ENCODE peak calls at places on chromosomes 7 and 10, in six cellular contexts. R, I, U, T, L and X are unnamed samples.

GRCh38 chr7:99290980-99291607 is 18.5 kb downstream of the MYH16 start:
- DNase-seq in R (peak; percentile 90), T (no peak), U (peak; percentile 60), I (no peak), L (no peak), X (no peak)

GRCh38 chr10:115762029-115762428 is 511.0 kb downstream of the GFRA1 start:
- DNase-seq in T (no peak), I (no peak), L (no peak), U (no peak), R (peak; percentile 39), X (no peak)

GRCh38 chr7:35253680-35254495 is at the start of gene TBX20:
- DNase-seq in L (peak; percentile 79), U (peak; percentile 75), I (peak; percentile 79), T (peak; percentile 78), R (peak; percentile 19), X (no peak)

GRCh38 chr7:114341648-114342047 is 73.0 kb upstream of the FOXP2 start:
- DNase-seq in U (no peak), T (no peak), I (no peak), R (no peak), L (no peak), X (no peak)

GRCh38 chr10:113384181-113384580 is 168.7 kb upstream of the HABP2 start:
- DNase-seq in T (no peak), L (no peak), R (no peak), U (peak; percentile 2), I (no peak), X (no peak)

GRCh38 chr7:7490003-7490402 is 45.7 kb downstream of the COL28A1 start:
- DNase-seq in R (no peak), L (no peak), T (no peak), U (no peak), I (no peak), X (no peak)

GRCh38 chr7:100884741-100885439 is 4.6 kb downstream of the UFSP1 start:
- DNase-seq in R (no peak), T (no peak), U (no peak), I (no peak), L (no peak), X (no peak)

GRCh38 chr10:12358863-12359647 is 9.7 kb downstream of the CAMK1D start:
- DNase-seq in U (no peak), R (no peak), I (no peak), L (no peak), T (no peak), X (no peak)

GRCh38 chr7:117837841-117838240 is 35.4 kb downstream of the CTTNBP2 start:
- DNase-seq in T (peak; percentile 87), U (no peak), L (no peak), I (no peak), R (no peak), X (no peak)

GRCh38 chr7:103887853-103888602 is 101.4 kb downstream of the RELN start:
- DNase-seq in U (no peak), L (no peak), T (peak; percentile 27), R (peak; percentile 57), I (no peak), X (no peak)

GRCh38 chr10:129881641-129882040 is 82.4 kb downstream of the EBF3 start:
- DNase-seq in U (no peak), L (no peak), R (no peak), I (no peak), T (no peak), X (no peak)

GRCh38 chr10:26832960-26833359 is 27.8 kb downstream of the ABI1 start:
- DNase-seq in I (no peak), R (no peak), T (peak; percentile 55), L (no peak), U (no peak), X (peak; percentile 14)

GRCh38 chr7:149450821-149451220 is 10.0 kb downstream of the ZNF777 start:
- DNase-seq in T (no peak), I (no peak), U (no peak), L (no peak), R (no peak), X (no peak)

GRCh38 chr10:490256-490655 is 199.2 kb downstream of the DIP2C start:
- DNase-seq in R (peak; percentile 27), I (no peak), T (no peak), U (peak; percentile 57), L (no peak), X (no peak)

GRCh38 chr10:33046792-33047191 is 88.8 kb upstream of the ITGB1 start:
- DNase-seq in R (no peak), L (no peak), T (no peak), U (no peak), I (no peak), X (no peak)

GRCh38 chr7:45726883-45727282 is 146.0 kb downstream of the CCDC201 start:
- DNase-seq in I (peak; percentile 22), L (no peak), U (no peak), R (no peak), T (no peak), X (no peak)

GRCh38 chr7:73470208-73470607 is 36.6 kb downstream of the FZD9 start:
- DNase-seq in R (no peak), L (no peak), T (no peak), U (no peak), I (no peak), X (no peak)

GRCh38 chr10:33152146-33152545 is 182.3 kb downstream of the NRP1 start:
- DNase-seq in I (no peak), L (no peak), R (no peak), U (no peak), T (no peak), X (no peak)

GRCh38 chr10:79019961-79020491 is 48.7 kb upstream of the ZMIZ1 start:
- DNase-seq in R (peak; percentile 23), I (no peak), U (peak; percentile 62), L (no peak), T (peak; percentile 40), X (no peak)

GRCh38 chr10:32237644-32238345 is 109.2 kb downstream of the EPC1 start:
- DNase-seq in U (no peak), L (no peak), I (no peak), R (peak; percentile 76), T (no peak), X (no peak)

GRCh38 chr10:50325449-50326188 is 74.3 kb upstream of the ASAH2 start:
- DNase-seq in T (peak; percentile 29), R (peak; percentile 98), I (no peak), U (peak; percentile 92), L (no peak), X (no peak)

GRCh38 chr7:130887182-130888016 is 153.4 kb upstream of the KLF14 start:
- DNase-seq in I (no peak), L (peak; percentile 14), T (peak; percentile 55), U (peak; percentile 95), R (peak; percentile 89), X (no peak)

GRCh38 chr7:93315896-93316295 is 83.7 kb downstream of the VPS50 start:
- DNase-seq in L (no peak), I (no peak), U (no peak), R (no peak), T (no peak), X (no peak)

GRCh38 chr10:17375936-17376584 is 78.3 kb downstream of the ST8SIA6 start:
- DNase-seq in L (peak; percentile 87), I (peak; percentile 65), U (peak; percentile 6), R (peak; percentile 2), T (peak; percentile 40), X (no peak)

GRCh38 chr10:111370101-111370500 is 293.3 kb downstream of the ADRA2A start:
- DNase-seq in T (peak; percentile 70), L (no peak), R (no peak), I (peak; percentile 31), U (no peak), X (no peak)

GRCh38 chr7:107312418-107312817 is 143.6 kb downstream of the HBP1 start:
- DNase-seq in I (no peak), T (no peak), U (no peak), R (peak; percentile 76), L (no peak), X (no peak)

GRCh38 chr7:159012353-159013069 is 132.2 kb downstream of the VIPR2 start:
- DNase-seq in T (no peak), I (no peak), U (peak; percentile 9), R (no peak), L (no peak), X (no peak)

DNA sequence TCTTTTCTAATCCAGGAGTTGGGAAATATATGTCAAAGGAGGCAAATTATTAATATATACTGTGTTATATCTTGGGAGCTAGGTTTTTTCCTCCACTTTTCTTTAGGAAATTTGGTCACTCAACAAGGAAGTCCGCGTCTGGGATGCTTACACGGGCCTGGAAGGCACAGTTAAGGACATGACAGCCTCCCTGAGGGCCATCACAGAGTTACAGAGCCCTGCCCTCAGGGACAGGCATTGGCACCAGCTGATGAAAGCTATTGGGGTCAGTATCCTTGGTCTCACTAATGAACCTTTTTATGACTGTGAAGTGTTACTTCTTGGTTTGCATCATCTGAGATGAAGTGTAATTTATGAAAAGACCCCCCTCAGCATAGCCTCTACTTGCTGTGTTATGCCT is 74.7 kb downstream of the DNAH11 start:
- DNase-seq in I (no peak), R (no peak), U (no peak), T (peak; percentile 13), L (no peak), X (no peak)
- H2BK15ac ChIP-seq in I (no peak overlapping the region), R (no peak overlapping the region), U (no peak overlapping the region), T (no peak overlapping the region), L (no peak overlapping the region), X (no peak overlapping the region)

DNA sequence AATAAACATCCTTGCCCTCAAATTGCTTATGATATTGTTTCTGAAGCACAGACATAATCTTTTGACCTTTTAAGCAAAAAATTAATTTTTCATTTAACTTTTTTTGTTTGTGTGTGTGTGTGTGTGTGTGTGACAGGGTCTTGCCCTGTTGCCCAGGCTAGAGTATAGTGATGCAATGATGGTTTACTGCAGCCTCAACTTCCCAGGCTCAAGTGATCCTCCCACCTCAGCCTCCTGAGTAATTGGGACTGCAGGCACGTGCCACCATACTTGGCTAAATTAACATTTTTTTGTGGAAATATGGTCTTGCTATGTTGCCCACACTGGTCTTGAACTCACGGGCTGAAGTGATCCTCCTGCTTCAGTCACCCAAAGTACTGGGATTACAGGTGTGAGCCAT is 68.9 kb downstream of the BMPR1A start:
- DNase-seq in T (no peak), L (no peak), I (no peak), R (no peak), U (no peak), X (no peak)
- H2BK15ac ChIP-seq in T (no peak overlapping the region), L (no peak overlapping the region), I (no peak overlapping the region), R (no peak overlapping the region), U (no peak overlapping the region), X (no peak overlapping the region)

GRCh38 chr10:43403911-43404674 is 4.9 kb downstream of the HNRNPF start:
- DNase-seq in T (no peak), L (no peak), U (no peak), I (no peak), R (no peak), X (no peak)
- H2BK15ac ChIP-seq in T (no peak overlapping the region), L (no peak overlapping the region), U (no peak overlapping the region), I (no peak overlapping the region), R (no peak overlapping the region), X (no peak overlapping the region)

GRCh38 chr10:97150191-97150590 is 35.6 kb downstream of the SLIT1 start:
- DNase-seq in L (no peak), U (no peak), R (no peak), I (no peak), T (no peak), X (peak; percentile 57)

GRCh38 chr10:97149065-97149680 is 36.6 kb downstream of the SLIT1 start:
- DNase-seq in T (no peak), U (no peak), R (no peak), L (no peak), I (no peak), X (no peak)

GRCh38 chr10:97150616-97151015 is 35.1 kb downstream of the SLIT1 start:
- DNase-seq in I (no peak), T (no peak), R (no peak), U (no peak), L (no peak), X (no peak)

GRCh38 chr10:97153276-97153850 is 32.4 kb downstream of the SLIT1 start:
- DNase-seq in U (no peak), R (no peak), L (no peak), I (no peak), T (no peak), X (no peak)

GRCh38 chr10:97151307-97151914 is 34.3 kb downstream of the SLIT1 start:
- DNase-seq in U (no peak), R (no peak), L (no peak), T (no peak), I (no peak), X (no peak)
- H2BK15ac ChIP-seq in U (no peak overlapping the region), R (no peak overlapping the region), L (no peak overlapping the region), T (no peak overlapping the region), I (no peak overlapping the region), X (peak overlapping the region; percentile 86)